ENCODE peak calls at places on chromosomes 6 and 20, in four cellular contexts. R is GM23248, K is endothelial cell of umbilical vein, G is PC-3. W is an unnamed sample. For H3K4me1, the result is how much of the 10 kb centered on the place peaks cover.

GRCh38 chr6:37776546-37776945 is 43.0 kb upstream of the ZFAND3 start:
- DNase-seq in G (no peak), R (no peak), K (no peak), W (no peak)

GRCh38 chr20:272718-273117 is 15.2 kb downstream of the DEFB132 start:
- DNase-seq in G (no peak), K (no peak), R (no peak), W (no peak)

GRCh38 chr20:47097691-47098622 is 203.3 kb downstream of the EYA2 start:
- DNase-seq in G (no peak), K (no peak), R (no peak), W (no peak)

GRCh38 chr20:14189794-14190402 is 147.5 kb downstream of the FLRT3 start:
- DNase-seq in R (peak), K (peak), G (peak), W (peak)

GRCh38 chr6:85678602-85679444 is 36.1 kb upstream of the SYNCRIP start:
- DNase-seq in R (peak), G (peak), K (peak), W (peak)

GRCh38 chr20:61119263-61119662 is 132.8 kb upstream of the CDH4 start:
- DNase-seq in K (no peak), G (no peak), R (no peak), W (no peak)

GRCh38 chr20:2729251-2729713 is 36.7 kb downstream of the EBF4 start:
- DNase-seq in K (no peak), R (no peak), G (no peak), W (no peak)

GRCh38 chr6:163538331-163538730 is 123.8 kb downstream of the QKI start:
- DNase-seq in K (no peak), R (no peak), G (no peak), W (no peak)

GRCh38 chr6:906920-907319 is 214.0 kb upstream of the EXOC2 start:
- DNase-seq in G (no peak), R (no peak), K (no peak), W (no peak)

GRCh38 chr6:53432318-53433161 is 83.8 kb upstream of the ELOVL5 start:
- DNase-seq in G (peak), K (no peak), R (peak), W (peak)

GRCh38 chr6:32972353-32973143 is 4.2 kb downstream of the BRD2 start:
- DNase-seq in R (peak), K (no peak), G (no peak), W (peak)

GRCh38 chr20:33576432-33576883 is 85.7 kb upstream of the C20orf144 start:
- DNase-seq in R (no peak), G (no peak), K (no peak), W (no peak)

GRCh38 chr20:1538655-1539054 is 18.9 kb downstream of the SIRPD start:
- DNase-seq in K (no peak), G (no peak), R (no peak), W (no peak)

GRCh38 chr6:101558712-101559111 is 165.2 kb downstream of the GRIK2 start:
- DNase-seq in R (no peak), G (no peak), K (no peak), W (no peak)
- H3K9ac ChIP-seq in R (no peak), G (no peak), K (no peak), W (no peak)

GRCh38 chr20:45359406-45360148 is 3.4 kb upstream of the SYS1 start:
- DNase-seq in R (peak), K (peak), G (no peak), W (peak)

GRCh38 chr20:45359069-45359405 is 3.9 kb upstream of the SYS1 start:
- DNase-seq in K (peak), R (peak), G (no peak), W (peak)

GRCh38 chr20:45355209-45355608 is 7.0 kb upstream of the SDC4 start:
- DNase-seq in G (peak), K (no peak), R (peak), W (peak)

GRCh38 chr20:45355685-45356084 is 7.3 kb upstream of the SYS1 start:
- DNase-seq in R (no peak), K (no peak), G (no peak), W (no peak)

DNA sequence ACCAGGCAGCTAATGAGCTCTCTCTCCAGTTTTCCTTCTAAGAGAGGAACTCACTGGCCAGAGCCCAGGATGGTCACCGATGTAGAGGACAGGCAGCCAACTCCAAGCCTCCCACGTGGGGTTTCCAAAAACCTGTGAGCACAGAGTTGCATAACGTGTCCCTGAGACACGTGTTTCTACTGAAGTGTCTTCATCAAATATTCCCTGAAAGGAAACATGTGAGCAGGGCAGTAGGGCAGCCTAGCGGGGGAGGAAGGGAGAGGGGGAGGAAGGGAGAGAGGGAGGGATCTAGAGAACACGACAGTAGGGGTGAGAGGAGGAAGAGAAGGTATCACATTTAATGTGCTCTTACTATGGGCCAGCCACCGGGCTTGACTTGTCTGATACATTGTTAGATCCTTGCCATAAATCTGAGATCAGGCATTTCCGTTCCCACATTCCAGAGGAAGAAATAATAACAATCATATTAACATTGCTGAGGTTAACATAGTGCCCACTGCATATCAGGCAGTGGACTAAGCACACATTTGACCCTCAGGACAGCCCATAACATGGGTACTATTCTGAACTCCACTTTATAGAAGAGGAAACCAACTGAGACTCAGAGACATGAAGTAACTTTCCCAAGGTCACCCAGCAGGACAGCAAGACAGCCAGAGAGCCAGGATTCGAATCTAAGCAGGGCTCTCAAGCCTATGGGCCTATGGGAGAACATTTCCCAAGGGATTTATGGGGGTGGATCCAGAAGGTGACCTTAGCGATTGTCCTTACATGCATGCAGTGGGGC is 4.5 kb upstream of the SYS1 start:
- DNase-seq in G (no peak), K (peak), R (peak), W (peak)
- H3K4me1 ChIP-seq in G (under half), K (under half), R (under half), W (half or more)

DNA sequence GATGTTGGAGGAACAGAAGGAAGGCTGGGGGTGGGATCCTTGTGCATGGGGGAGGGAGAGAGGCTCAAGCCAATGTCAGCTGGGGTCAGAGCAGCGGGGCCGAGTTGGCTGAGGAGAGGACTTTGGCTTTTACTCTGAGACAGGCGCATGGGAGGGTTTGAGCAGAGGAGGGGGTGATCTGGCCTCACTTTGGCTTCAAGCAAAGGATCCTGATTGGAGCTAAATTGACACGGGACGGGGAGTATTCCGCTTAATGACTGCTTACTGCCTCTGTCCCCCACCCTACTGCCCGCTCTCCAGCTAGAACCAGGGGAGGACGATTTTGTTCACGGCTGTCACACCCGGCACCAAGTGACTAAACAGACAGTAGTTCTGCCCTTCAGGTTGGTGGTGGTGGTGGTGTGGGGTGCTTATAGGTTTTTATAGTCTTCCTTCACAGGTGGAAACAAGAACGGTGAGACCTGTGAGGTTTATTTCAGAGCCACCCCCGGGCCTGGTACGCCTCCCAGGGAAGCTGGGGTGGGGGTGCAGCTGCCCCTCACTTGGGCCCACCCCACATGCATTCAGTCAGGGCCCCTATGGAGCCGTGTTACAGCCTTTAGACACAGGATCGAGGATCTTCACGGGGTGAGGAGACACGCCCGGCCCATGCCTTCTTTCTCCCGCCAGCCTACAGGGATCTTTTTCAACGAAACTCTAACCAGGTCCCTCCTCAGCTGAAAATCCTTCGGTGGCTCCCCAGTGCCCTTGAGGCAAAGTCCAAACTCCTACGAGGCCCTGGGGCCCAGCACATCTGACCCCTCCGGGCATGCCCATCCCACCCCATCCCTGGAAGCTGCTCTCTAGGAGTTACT is 1.3 kb upstream of the SNAI1 start:
- DNase-seq in R (no peak), G (no peak), K (no peak), W (no peak)
- H3K4me3 ChIP-seq in R (no peak), G (no peak), K (no peak), W (no peak)

DNA sequence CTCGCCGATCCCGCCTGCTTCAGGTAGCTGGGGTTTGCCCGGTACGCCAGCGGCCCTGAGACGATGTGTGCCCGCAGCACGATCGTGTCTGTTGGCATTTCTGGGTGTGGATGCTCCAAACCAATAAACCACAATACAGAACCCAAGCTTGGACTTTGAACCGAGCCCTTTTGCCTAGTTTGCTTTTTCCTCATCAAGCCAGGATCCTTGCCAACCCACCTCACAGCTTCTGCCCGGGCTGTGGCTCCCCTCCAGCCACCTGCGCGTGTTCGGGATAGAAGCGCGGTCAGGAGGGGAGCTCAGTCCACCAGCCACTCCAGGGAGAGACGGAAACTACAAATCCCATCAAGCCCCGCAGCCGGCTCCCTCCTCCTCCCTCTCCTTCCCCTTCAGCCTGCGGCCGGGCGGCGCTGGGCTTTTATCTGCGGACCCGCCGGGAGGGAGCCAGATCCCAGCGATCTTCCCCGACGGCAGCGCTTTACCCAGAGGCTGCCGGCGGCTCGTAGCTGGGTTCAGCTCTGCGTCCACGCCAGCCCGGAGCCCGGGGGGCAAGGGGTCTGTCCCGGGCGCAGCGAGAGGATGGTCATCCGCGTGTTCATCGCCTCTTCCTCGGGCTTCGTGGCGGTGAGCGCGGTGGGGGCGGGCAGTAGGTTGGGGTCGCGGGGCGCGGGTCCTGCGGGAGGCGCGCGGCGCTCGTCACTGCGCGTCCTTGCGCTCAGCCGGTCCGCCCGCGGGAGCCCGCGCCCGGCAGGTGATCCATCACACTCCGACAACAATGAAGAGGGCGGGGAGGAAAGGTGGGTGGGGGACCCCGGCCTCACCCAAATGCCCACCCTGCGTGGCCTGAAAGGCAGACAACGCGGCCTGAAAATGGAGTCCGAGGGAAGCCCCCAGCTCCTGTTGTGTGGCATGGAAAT is at the start of gene SH3BGRL2:
- DNase-seq in R (peak), G (peak), K (peak), W (peak)
- H3K9ac ChIP-seq in R (peak), G (peak), K (peak), W (peak)

DNA sequence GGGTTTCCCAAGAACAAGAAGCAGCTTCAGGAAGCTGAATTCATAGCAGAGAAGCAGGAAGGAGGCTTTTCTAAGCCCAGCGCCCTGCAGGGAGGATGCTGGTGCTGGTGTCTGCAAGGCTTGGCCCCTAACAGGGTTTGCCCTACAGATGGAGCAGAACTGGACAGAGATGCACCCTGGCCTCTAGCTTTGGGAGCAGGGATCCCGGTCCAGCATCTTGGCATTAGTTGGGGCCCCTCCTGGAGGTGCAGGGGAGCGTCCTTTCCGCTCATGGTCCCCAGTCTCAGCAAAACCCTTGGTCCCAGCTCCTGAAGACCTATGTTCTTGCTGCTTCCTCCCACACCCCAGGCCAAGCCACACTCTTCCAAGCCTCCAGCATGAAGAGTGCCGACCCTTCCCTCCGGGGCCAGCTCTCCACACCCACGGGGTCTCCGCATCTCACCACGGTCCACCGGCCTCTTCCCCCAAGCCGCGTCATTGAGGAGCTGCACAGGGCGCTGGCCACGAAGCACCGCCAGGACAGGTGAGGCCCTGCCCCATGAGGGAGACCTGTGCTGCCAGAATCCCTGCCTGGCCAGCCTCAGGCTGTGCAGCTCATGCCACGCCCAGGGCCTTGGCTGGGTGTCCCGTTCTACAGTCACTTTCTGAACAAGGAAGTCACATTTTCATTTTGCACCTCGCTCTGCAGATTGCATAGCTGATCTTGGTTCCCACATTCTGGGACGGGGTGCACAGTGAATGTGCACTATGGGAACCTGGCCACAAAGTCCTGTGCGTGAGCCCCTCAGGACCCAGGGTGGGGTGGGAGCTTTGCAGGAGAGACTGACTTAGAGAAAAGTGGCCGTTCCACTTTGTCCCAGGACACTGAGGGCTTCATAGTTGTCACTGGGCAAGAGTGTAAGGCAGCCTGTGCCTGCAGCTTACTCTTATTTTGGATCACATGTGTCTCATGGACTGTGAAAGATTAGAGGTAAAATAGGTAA is 160.2 kb downstream of the SYCP2 start:
- DNase-seq in K (no peak), R (no peak), G (peak), W (no peak)
- H3K4me1 ChIP-seq in K (under half), R (under half), G (under half), W (under half)

DNA sequence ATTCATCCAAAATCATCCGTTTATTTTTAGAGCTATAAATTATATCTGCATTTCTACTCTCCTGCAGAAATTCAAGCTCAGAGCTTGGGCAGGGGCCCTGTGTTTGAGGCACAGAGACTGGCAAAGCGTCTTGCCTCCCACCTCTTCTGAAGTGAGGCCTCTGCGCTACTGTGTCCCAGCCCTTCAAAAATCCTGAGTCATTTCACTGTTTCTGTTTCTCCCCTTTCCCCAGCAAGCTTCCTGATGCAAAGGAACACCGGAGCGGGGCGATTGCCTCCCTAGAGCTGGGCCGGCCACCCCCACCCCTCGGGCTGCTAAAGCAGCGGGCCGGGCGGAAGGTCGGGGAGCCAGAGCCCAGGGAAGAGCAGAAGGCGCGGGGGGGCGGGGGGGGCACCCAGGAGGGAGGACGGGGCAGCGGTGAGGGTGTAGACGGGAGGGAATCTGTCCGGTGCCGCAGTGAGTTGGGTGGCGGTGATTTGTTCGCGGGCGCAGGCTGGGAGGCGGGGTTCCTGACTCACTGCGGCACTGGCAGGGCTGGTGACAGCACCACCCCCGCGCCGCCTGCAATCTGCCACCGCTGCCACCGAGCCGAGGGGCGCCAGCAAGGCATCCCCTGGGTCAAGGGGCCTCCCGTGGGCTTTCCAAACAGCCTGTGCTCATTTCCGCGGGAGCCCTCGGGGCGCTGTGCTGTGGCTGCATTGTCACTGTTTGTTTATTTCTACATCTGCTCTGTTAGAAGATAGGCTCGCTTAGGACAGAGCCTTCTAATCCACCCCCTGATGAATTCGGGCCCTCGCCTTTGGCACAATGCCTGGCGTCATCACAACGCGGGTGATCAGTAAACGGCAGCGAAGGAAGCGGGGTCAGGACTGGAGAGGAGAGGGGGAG is 46.5 kb upstream of the SNAP25 start:
- DNase-seq in G (peak), R (peak), K (peak), W (peak)
- H3K4me3 ChIP-seq in G (peak), R (peak), K (peak), W (peak)

DNA sequence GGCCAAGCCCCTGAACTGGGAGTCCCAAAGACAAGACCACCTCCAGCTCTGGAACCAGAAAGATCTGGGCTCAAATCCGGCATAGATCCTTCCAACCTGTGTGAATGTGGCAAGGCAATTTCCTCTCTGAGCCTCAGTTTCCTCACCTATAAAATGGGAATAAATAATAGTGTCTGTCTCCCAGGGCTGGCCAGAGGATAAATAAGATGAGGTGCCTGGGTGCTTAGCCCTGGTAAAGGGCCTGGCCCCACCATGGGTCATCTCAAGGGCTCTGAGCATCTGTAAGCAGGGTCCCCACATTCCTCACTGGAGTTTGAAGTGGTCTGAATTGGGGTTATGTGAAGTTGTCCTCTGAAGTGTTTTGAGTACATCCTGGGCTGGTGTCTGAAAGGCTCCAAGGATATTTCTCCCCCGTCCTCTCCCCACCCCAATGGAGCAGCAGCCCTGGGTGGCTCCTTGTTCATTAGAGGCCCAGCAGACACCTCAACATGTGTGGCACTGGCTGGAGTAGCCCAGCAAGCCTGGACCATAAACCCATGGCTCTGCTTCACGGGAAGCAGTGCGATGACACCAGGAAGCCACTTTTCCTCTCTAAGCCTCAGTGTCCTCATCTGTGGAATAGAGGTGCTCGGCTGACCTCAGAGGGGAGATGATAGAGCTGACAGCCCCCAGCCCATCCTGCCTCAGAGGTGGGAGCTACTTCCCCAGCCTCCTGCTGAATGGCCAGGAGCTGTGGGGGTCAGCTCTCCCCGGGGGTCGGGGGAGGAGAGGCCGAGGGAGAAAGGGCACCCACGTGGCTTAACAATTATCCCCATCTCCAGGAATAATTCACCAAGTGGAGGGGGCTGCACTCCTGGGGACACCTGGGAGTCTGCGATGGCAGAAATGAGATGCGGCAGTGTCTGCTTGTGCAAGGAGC is 48.0 kb downstream of the HNF4A start:
- DNase-seq in K (no peak), R (no peak), G (no peak), W (no peak)
- H3K9ac ChIP-seq in K (no peak), R (no peak), G (no peak), W (no peak)

GRCh38 chr6:40958740-40959139 is 80.3 kb downstream of the UNC5CL start:
- DNase-seq in G (no peak), K (no peak), R (peak), W (no peak)
- H3K4me1 ChIP-seq in G (under half), K (under half), R (under half), W (under half)

W was measured in adipocyte.